ENCODE peak calls at places on chromosomes 13 and 19, in six cellular contexts. O is HEK293T, L is A549, P is HepG2, R is K562, G is GM12878. U is an unnamed sample.

GRCh38 chr19:13748169-13748884 is 16.0 kb upstream of the MRI1 start:
- DNase-seq in G (no peak), P (no peak), O (no peak), L (peak; percentile 18), R (no peak), U (peak; percentile 74)

GRCh38 chr13:31105020-31105800 is 56.5 kb downstream of the HSPH1 start:
- DNase-seq in G (no peak), P (no peak), L (no peak), O (no peak), R (no peak), U (peak; percentile 26)

GRCh38 chr19:7444042-7444441 is 44.8 kb downstream of the PEX11G start:
- DNase-seq in R (no peak), G (no peak), L (no peak), P (no peak), O (no peak), U (no peak)

GRCh38 chr19:51712461-51713081 is 11.2 kb downstream of the HAS1 start:
- DNase-seq in O (peak; percentile 50), R (no peak), P (no peak), G (no peak), L (peak; percentile 59), U (peak; percentile 35)

GRCh38 chr19:8421484-8422461 is 8.7 kb downstream of the MARCHF2 start:
- DNase-seq in L (no peak), P (peak; percentile 70), O (no peak), R (peak; percentile 5), G (no peak), U (no peak)

GRCh38 chr19:13339869-13340268 is 166.4 kb downstream of the CACNA1A start:
- DNase-seq in P (no peak), L (no peak), R (no peak), G (no peak), O (no peak), U (no peak)

GRCh38 chr19:55454787-55455243 is 6.6 kb downstream of the ISOC2 start:
- DNase-seq in R (peak; percentile 49), P (peak; percentile 34), L (peak; percentile 92), G (no peak), O (peak; percentile 59), U (peak; percentile 22)

GRCh38 chr13:75196112-75196855 is 285.7 kb downstream of the TBC1D4 start:
- DNase-seq in O (no peak), P (no peak), L (no peak), R (no peak), G (no peak), U (peak; percentile 8)

GRCh38 chr13:79540504-79540903 is 59.5 kb downstream of the NDFIP2 start:
- DNase-seq in G (no peak), O (no peak), L (no peak), R (no peak), P (no peak), U (no peak)

GRCh38 chr13:114078501-114079451 is 53.6 kb downstream of the RASA3 start:
- DNase-seq in L (no peak), P (no peak), G (no peak), O (no peak), R (no peak), U (peak; percentile 84)

GRCh38 chr13:65926750-65927171 is 1303.4 kb downstream of the PCDH9 start:
- DNase-seq in R (no peak), P (peak; percentile 2), G (no peak), L (peak; percentile 0), O (no peak), U (no peak)

GRCh38 chr19:42349378-42350107 is 24.1 kb downstream of the MEGF8 start:
- DNase-seq in P (no peak), G (no peak), L (no peak), O (no peak), R (no peak), U (no peak)

GRCh38 chr13:23806874-23807522 is 82.2 kb downstream of the MIPEP start:
- DNase-seq in L (no peak), P (no peak), O (no peak), R (no peak), G (no peak), U (peak; percentile 17)

GRCh38 chr19:11754663-11755062 is 12.1 kb upstream of the ZNF441 start:
- DNase-seq in L (no peak), P (no peak), G (no peak), O (no peak), R (no peak), U (no peak)

GRCh38 chr19:55907286-55907685 is 24.9 kb downstream of the NLRP13 start:
- DNase-seq in G (no peak), R (no peak), L (no peak), P (no peak), O (no peak), U (no peak)

GRCh38 chr19:55088543-55089265 is 13.0 kb downstream of the EPS8L1 start:
- DNase-seq in G (no peak), O (peak; percentile 82), P (peak; percentile 59), R (peak; percentile 86), L (peak; percentile 81), U (peak; percentile 43)

GRCh38 chr19:19459707-19460251 is 54.3 kb downstream of the GATAD2A start:
- DNase-seq in R (no peak), O (no peak), P (no peak), L (no peak), G (no peak), U (peak; percentile 87)

GRCh38 chr13:101915333-101915732 is 462.9 kb downstream of the ITGBL1 start:
- DNase-seq in L (no peak), R (no peak), P (no peak), G (no peak), O (no peak), U (no peak)

GRCh38 chr13:43693639-43694038 is 93.1 kb downstream of the ENOX1 start:
- DNase-seq in P (no peak), L (no peak), R (no peak), G (no peak), O (no peak), U (no peak)

GRCh38 chr13:67229438-67230242 is 496 bp downstream of the PCDH9 start:
- DNase-seq in L (peak; percentile 13), R (no peak), G (no peak), O (peak; percentile 55), P (no peak), U (peak; percentile 10)

GRCh38 chr19:21202865-21203494 is 61.1 kb downstream of the ZNF431 start:
- DNase-seq in P (no peak), O (peak; percentile 43), R (peak; percentile 63), L (peak; percentile 0), G (peak; percentile 3), U (peak; percentile 14)

DNA sequence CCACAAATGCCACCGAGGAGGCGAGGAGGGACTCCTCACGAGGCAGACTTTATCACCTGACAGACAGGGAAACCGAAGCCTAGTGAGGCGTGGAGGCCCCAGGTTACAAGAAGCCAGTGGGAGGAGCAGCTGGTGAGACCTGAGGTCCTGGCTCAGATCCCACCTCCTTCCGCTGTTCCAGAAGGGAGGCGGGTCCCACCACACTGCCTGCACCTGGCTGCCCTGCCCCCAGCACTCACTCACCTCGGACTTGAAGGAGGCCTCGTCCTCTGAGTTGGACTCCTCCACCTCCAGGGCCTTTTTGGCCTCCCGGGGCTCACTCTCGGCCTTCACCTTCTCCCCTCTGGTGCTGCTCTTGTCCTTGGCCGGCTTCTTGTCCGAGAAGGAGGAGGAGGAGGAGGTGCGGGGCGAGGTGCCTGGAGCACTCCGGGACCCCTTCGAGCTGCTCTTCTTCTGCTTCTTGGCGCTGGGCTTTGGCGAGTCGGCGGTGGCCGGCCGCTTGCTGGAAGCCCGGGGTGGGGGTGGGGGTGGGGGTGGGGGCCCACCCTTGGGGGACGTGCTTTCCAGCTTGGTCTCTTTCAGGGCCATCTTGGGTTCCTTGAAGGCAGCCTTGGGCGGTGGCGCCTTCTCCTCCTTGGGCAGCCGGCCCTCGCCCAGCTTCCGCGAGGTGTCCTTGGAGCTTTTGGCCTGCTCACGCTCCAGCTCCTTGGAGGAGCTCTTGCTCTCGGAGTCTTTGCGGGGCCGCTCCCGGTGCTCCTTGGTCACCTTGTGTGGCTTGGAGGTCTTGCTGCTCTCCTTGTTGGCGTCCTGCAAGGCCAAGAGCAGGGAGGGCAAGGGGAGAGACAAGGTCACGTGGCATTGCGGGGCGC is 57.7 kb downstream of the MLLT1 start:
- DNase-seq in R (no peak), O (no peak), P (no peak), L (no peak), G (no peak), U (no peak)
- TF ChIP-seq BHLHE40 in R (no peak), O (no peak), P (no peak), L (no peak), G (no peak), U (no peak)

DNA sequence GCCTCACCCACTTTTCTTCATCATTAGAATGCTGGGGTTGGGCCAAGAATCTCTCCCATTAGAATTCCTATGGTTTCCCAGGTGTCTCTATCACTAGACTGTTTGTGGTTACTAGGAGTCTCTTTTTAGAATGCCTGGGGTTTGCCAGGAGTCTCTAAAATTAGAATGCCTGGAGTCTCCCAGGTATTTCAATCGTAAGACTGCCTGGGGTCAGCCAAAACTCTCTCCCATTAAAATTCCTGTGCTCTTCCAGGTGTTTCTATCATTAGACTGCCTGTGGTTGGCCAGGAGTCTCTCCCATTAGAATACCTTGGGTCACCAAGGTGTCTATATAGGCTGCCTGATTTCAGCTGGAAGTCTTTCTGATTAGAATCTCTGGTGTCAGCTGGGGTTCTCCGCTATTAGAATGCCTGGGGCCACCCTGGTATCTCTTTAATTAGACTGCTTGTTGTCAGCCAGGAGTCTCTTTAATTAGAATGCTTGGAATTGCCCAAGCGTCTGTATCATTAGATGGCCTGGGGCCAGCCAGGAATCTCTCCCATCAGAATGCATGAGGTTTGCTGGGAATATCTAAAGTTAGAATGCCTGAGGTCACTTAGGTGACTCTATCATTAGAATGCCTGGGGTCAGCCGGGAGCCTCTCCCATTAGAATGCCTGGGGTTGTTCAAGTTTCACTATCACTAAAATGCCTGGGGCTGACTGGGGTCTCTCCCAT is 1479.2 kb downstream of the UQCRFS1 start:
- DNase-seq in O (no peak), L (no peak), R (no peak), P (no peak), G (no peak), U (no peak)
- TF ChIP-seq BHLHE40 in O (no peak), L (no peak), R (no peak), P (no peak), G (no peak), U (no peak)

GRCh38 chr13:77318741-77319140 is 8.2 kb downstream of the MYCBP2 start:
- DNase-seq in O (no peak), G (no peak), L (no peak), P (no peak), R (no peak), U (peak; percentile 22)
- TF ChIP-seq BHLHE40 in O (no peak), G (no peak), L (no peak), P (no peak), R (no peak), U (no peak)

GRCh38 chr19:49398001-49398615 is 10.1 kb downstream of the KASH5 start:
- DNase-seq in G (no peak), O (no peak), L (no peak), R (no peak), P (no peak), U (no peak)
- TF ChIP-seq BHLHE40 in G (no peak), O (no peak), L (no peak), R (no peak), P (no peak), U (no peak)